ENCODE peak calls at places on chromosome 15, in eight cellular contexts. C is type B pancreatic cell; N is GM13976; K is gastrocnemius medialis; G is CD8-positive, alpha-beta T cell; A is NCI-H748 treated with DMSO at 0.1 percent for 48 hours; I is omental fat pad; D is HS-27A. E is an unnamed sample.
A peak's percentile ranks its signal among the peaks of the same experiment; 100 is the strongest.

GRCh38 chr15:73357999-73358665 is 10.6 kb downstream of the HCN4 start:
- DNase-seq in C (no peak), N (no peak), K (no peak), G (no peak), A (no peak), I (no peak), D (no peak), E (no peak)

GRCh38 chr15:101664303-101664913 is 12.2 kb upstream of the TM2D3 start:
- DNase-seq in C (no peak), N (no peak), K (no peak), G (no peak), A (no peak), I (no peak), D (no peak), E (no peak)

GRCh38 chr15:87263844-87264243 is 992.7 kb downstream of the NTRK3 start:
- DNase-seq in C (no peak), N (no peak), K (no peak), G (no peak), A (no peak), I (no peak), D (no peak), E (no peak)

GRCh38 chr15:60945196-60945595 is 283.9 kb downstream of the RORA start:
- DNase-seq in C (no peak), N (no peak), K (peak; percentile 53), G (no peak), A (no peak), I (no peak), D (no peak), E (peak; percentile 91)

GRCh38 chr15:98906712-98907083 is 100.9 kb downstream of the PGPEP1L start:
- DNase-seq in C (no peak), N (no peak), K (no peak), G (no peak), A (no peak), I (no peak), D (peak; percentile 52), E (no peak)

GRCh38 chr15:62976301-62976842 is 66.2 kb upstream of the TPM1 start:
- DNase-seq in C (no peak), N (no peak), K (no peak), G (no peak), A (no peak), I (no peak), D (peak; percentile 60), E (no peak)

GRCh38 chr15:40930430-40931299 is 1.5 kb downstream of the DLL4 start:
- DNase-seq in C (peak; percentile 74), N (peak; percentile 81), K (no peak), G (no peak), A (peak; percentile 27), I (no peak), D (no peak), E (no peak)

GRCh38 chr15:60396560-60396963 is 1.2 kb downstream of the ANXA2 start:
- DNase-seq in C (no peak), N (no peak), K (no peak), G (no peak), A (no peak), I (no peak), D (no peak), E (no peak)

GRCh38 chr15:75738647-75739325 is 26.1 kb upstream of the CSPG4 start:
- DNase-seq in C (peak; percentile 95), N (peak; percentile 100), K (peak; percentile 76), G (peak; percentile 70), A (peak; percentile 76), I (peak; percentile 90), D (peak; percentile 80), E (peak; percentile 97)

GRCh38 chr15:61892140-61892539 is 168.1 kb downstream of the VPS13C start:
- DNase-seq in C (no peak), N (no peak), K (no peak), G (no peak), A (no peak), I (no peak), D (no peak), E (no peak)

GRCh38 chr15:64950888-64951287 is 38.8 kb downstream of the SPG21 start:
- DNase-seq in C (no peak), N (no peak), K (no peak), G (no peak), A (no peak), I (no peak), D (no peak), E (no peak)

GRCh38 chr15:67253517-67254237 is 784 bp downstream of the AAGAB start:
- DNase-seq in C (no peak), N (no peak), K (no peak), G (no peak), A (no peak), I (no peak), D (peak; percentile 20), E (no peak)

GRCh38 chr15:83973816-83974215 is 261.8 kb upstream of the GOLGA6L4 start:
- DNase-seq in C (no peak), N (no peak), K (no peak), G (no peak), A (no peak), I (no peak), D (no peak), E (no peak)

GRCh38 chr15:58463815-58464697 is 32.3 kb downstream of the LIPC start:
- DNase-seq in C (no peak), N (no peak), K (no peak), G (no peak), A (no peak), I (no peak), D (no peak), E (no peak)

GRCh38 chr15:64151727-64152506 is at the start of gene SNX22:
- DNase-seq in C (no peak), N (peak; percentile 54), K (no peak), G (no peak), A (no peak), I (no peak), D (no peak), E (peak; percentile 61)

GRCh38 chr15:68818088-68818670 is 2.5 kb downstream of the ANP32A start:
- DNase-seq in C (peak; percentile 80), N (peak; percentile 73), K (peak; percentile 77), G (peak; percentile 34), A (peak; percentile 12), I (no peak), D (peak; percentile 59), E (peak; percentile 80)

GRCh38 chr15:34360298-34360697 is 6.7 kb downstream of the LPCAT4 start:
- DNase-seq in C (no peak), N (peak; percentile 8), K (no peak), G (no peak), A (no peak), I (no peak), D (no peak), E (no peak)

GRCh38 chr15:66848666-66849392 is 146.8 kb downstream of the SMAD6 start:
- DNase-seq in C (no peak), N (no peak), K (no peak), G (no peak), A (no peak), I (no peak), D (no peak), E (no peak)

E was measured in tibial artery.